ENCODE peak calls at places on chromosomes 6 and 20, in four cellular contexts. One of them, this sample, is unnamed. For H3K4me1, the result is how much of the 10 kb centered on the place peaks cover.

GRCh38 chr6:162099685-162100084 is 627.9 kb downstream of the PRKN start:
- DNase-seq in HepG2: peak
- DNase-seq in GM12878: no peak
- DNase-seq in A549: peak
- DNase-seq in this sample: no peak

GRCh38 chr20:3227511-3227910 is 11.5 kb downstream of the SLC4A11 start:
- DNase-seq in GM12878: no peak
- DNase-seq in HepG2: no peak
- DNase-seq in A549: no peak
- DNase-seq in this sample: no peak

GRCh38 chr20:10875653-10876052 is 201.9 kb upstream of the JAG1 start:
- DNase-seq in HepG2: no peak
- DNase-seq in GM12878: no peak
- DNase-seq in A549: no peak
- DNase-seq in this sample: no peak

GRCh38 chr6:2524090-2524489 is 226.6 kb downstream of the MYLK4 start:
- DNase-seq in GM12878: no peak
- DNase-seq in HepG2: peak
- DNase-seq in A549: no peak
- DNase-seq in this sample: no peak

GRCh38 chr6:54717849-54718455 is 128.6 kb upstream of the FAM83B start:
- DNase-seq in HepG2: peak
- DNase-seq in GM12878: peak
- DNase-seq in A549: peak
- DNase-seq in this sample: peak

GRCh38 chr6:113719545-113719944 is 137.6 kb upstream of the MARCKS start:
- DNase-seq in HepG2: no peak
- DNase-seq in A549: peak
- DNase-seq in GM12878: no peak
- DNase-seq in this sample: no peak

GRCh38 chr6:15479761-15480160 is 183.1 kb downstream of the DTNBP1 start:
- DNase-seq in HepG2: no peak
- DNase-seq in A549: no peak
- DNase-seq in GM12878: no peak
- DNase-seq in this sample: no peak

GRCh38 chr6:25670793-25671513 is 18.9 kb downstream of the SCGN start:
- DNase-seq in HepG2: no peak
- DNase-seq in A549: peak
- DNase-seq in GM12878: no peak
- DNase-seq in this sample: no peak

GRCh38 chr6:484086-484728 is 92.7 kb downstream of the IRF4 start:
- DNase-seq in GM12878: peak
- DNase-seq in HepG2: no peak
- DNase-seq in A549: no peak
- DNase-seq in this sample: no peak

GRCh38 chr20:4195499-4195898 is 180.1 kb upstream of the RNF24 start:
- DNase-seq in A549: peak
- DNase-seq in GM12878: no peak
- DNase-seq in HepG2: peak
- DNase-seq in this sample: peak

GRCh38 chr6:73516712-73517489 is 3.9 kb downstream of the EEF1A1 start:
- DNase-seq in GM12878: no peak
- DNase-seq in HepG2: no peak
- DNase-seq in A549: no peak
- DNase-seq in this sample: no peak

GRCh38 chr6:73514746-73515110 is 6.1 kb downstream of the EEF1A1 start:
- DNase-seq in HepG2: no peak
- DNase-seq in A549: no peak
- DNase-seq in GM12878: no peak
- DNase-seq in this sample: no peak

GRCh38 chr6:73511796-73512195 is 9.0 kb downstream of the EEF1A1 start:
- DNase-seq in A549: no peak
- DNase-seq in HepG2: no peak
- DNase-seq in GM12878: no peak
- DNase-seq in this sample: no peak

GRCh38 chr6:73513496-73513854 is 7.4 kb downstream of the EEF1A1 start:
- DNase-seq in HepG2: no peak
- DNase-seq in A549: no peak
- DNase-seq in GM12878: no peak
- DNase-seq in this sample: no peak

GRCh38 chr6:73515204-73516101 is 5.4 kb downstream of the EEF1A1 start:
- DNase-seq in HepG2: peak
- DNase-seq in GM12878: no peak
- DNase-seq in A549: no peak
- DNase-seq in this sample: peak
- H3K4me1 ChIP-seq in HepG2: under half
- H3K4me1 ChIP-seq in GM12878: under half
- H3K4me1 ChIP-seq in A549: under half
- H3K4me1 ChIP-seq in this sample: under half

GRCh38 chr6:11364971-11365397 is 132.5 kb upstream of the NEDD9 start:
- DNase-seq in GM12878: no peak
- DNase-seq in HepG2: peak
- DNase-seq in A549: no peak
- DNase-seq in this sample: no peak

GRCh38 chr6:11366934-11367637 is 134.6 kb upstream of the NEDD9 start:
- DNase-seq in GM12878: no peak
- DNase-seq in A549: no peak
- DNase-seq in HepG2: no peak
- DNase-seq in this sample: no peak

GRCh38 chr6:11367638-11368199 is 135.3 kb upstream of the NEDD9 start:
- DNase-seq in HepG2: peak
- DNase-seq in A549: peak
- DNase-seq in GM12878: no peak
- DNase-seq in this sample: no peak

GRCh38 chr6:11368264-11368663 is 135.8 kb upstream of the NEDD9 start:
- DNase-seq in HepG2: peak
- DNase-seq in GM12878: no peak
- DNase-seq in A549: no peak
- DNase-seq in this sample: no peak

DNA sequence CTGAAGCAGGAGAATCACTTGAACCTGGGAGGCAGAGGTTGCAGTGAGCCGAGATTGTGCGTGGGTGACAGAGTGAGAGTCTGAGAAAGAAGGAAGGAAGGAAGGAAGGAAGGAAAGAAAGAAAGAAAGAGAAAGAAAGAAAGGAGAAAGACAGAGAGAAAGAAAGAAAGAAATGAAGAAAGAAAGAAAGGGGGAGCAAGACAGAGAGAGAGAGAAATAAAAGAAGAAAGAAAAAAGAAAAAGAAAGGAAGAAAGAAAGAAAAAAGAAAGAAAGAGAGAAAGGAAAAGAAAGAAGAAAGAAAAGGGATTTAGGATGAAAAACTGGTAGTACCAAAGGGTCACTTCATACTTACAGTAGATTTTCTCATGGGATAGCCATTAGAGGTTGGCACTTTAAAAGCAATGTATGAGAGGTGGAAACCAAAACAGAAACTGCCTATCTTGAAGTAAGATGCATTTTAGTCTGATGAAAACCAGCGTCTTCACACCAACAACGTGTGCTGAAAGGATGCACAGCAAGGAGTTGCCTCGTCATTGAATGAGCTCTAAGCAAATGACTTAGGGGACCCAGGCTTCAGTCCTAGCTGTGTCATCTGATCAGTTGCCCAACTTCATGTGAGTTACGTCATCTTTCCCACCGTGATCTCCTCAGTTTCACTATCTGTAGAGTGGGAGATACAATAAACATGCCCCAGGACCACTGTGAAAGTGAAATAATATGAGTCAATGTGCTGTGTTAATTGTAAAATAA is 133.9 kb upstream of the NEDD9 start:
- DNase-seq in HepG2: no peak
- DNase-seq in GM12878: peak
- DNase-seq in A549: no peak
- DNase-seq in this sample: no peak
- TF ChIP-seq JUNB in HepG2: no peak
- TF ChIP-seq JUNB in GM12878: peak
- TF ChIP-seq JUNB in A549: no peak
- TF ChIP-seq JUNB in this sample: no peak

GRCh38 chr6:153215242-153215641 is 84.2 kb upstream of the RGS17 start:
- DNase-seq in GM12878: no peak
- DNase-seq in HepG2: no peak
- DNase-seq in A549: no peak
- DNase-seq in this sample: no peak

GRCh38 chr6:153214439-153214838 is 83.4 kb upstream of the RGS17 start:
- DNase-seq in A549: no peak
- DNase-seq in GM12878: no peak
- DNase-seq in HepG2: no peak
- DNase-seq in this sample: no peak

GRCh38 chr6:153218184-153218792 is 87.2 kb upstream of the RGS17 start:
- DNase-seq in A549: no peak
- DNase-seq in GM12878: no peak
- DNase-seq in HepG2: no peak
- DNase-seq in this sample: no peak

GRCh38 chr6:153216789-153217188 is 85.7 kb upstream of the RGS17 start:
- DNase-seq in GM12878: no peak
- DNase-seq in A549: no peak
- DNase-seq in HepG2: no peak
- DNase-seq in this sample: no peak
- TF ChIP-seq CHD4 in GM12878: no peak
- TF ChIP-seq CHD4 in A549: no peak
- TF ChIP-seq CHD4 in HepG2: no peak
- TF ChIP-seq CHD4 in this sample: no peak

GRCh38 chr6:34904990-34905613 is 16.0 kb downstream of the ANKS1A start:
- DNase-seq in GM12878: no peak
- DNase-seq in HepG2: no peak
- DNase-seq in A549: no peak
- DNase-seq in this sample: no peak
- H3K4me1 ChIP-seq in GM12878: under half
- H3K4me1 ChIP-seq in HepG2: under half
- H3K4me1 ChIP-seq in A549: under half
- H3K4me1 ChIP-seq in this sample: under half

GRCh38 chr6:132400641-132401119 is 595 bp downstream of the MOXD1 start:
- DNase-seq in A549: no peak
- DNase-seq in GM12878: no peak
- DNase-seq in HepG2: no peak
- DNase-seq in this sample: no peak
- TF ChIP-seq JUNB in A549: no peak
- TF ChIP-seq JUNB in GM12878: no peak
- TF ChIP-seq JUNB in HepG2: no peak
- TF ChIP-seq JUNB in this sample: no peak

GRCh38 chr6:13274707-13275434 is 53.5 kb downstream of the TBC1D7 start:
- DNase-seq in GM12878: no peak
- DNase-seq in A549: no peak
- DNase-seq in HepG2: no peak
- DNase-seq in this sample: peak

GRCh38 chr6:13275435-13275989 is 52.8 kb downstream of the TBC1D7 start:
- DNase-seq in A549: no peak
- DNase-seq in HepG2: no peak
- DNase-seq in GM12878: no peak
- DNase-seq in this sample: peak

GRCh38 chr6:13272131-13273046 is 55.9 kb downstream of the TBC1D7 start:
- DNase-seq in A549: no peak
- DNase-seq in GM12878: peak
- DNase-seq in HepG2: no peak
- DNase-seq in this sample: peak

GRCh38 chr6:13273931-13274706 is 54.2 kb downstream of the TBC1D7 start:
- DNase-seq in A549: no peak
- DNase-seq in HepG2: no peak
- DNase-seq in GM12878: peak
- DNase-seq in this sample: peak

GRCh38 chr6:13273202-13273930 is 55.0 kb downstream of the TBC1D7 start:
- DNase-seq in HepG2: no peak
- DNase-seq in GM12878: no peak
- DNase-seq in A549: no peak
- DNase-seq in this sample: peak
- TF ChIP-seq CHD4 in HepG2: no peak
- TF ChIP-seq CHD4 in GM12878: no peak
- TF ChIP-seq CHD4 in A549: no peak
- TF ChIP-seq CHD4 in this sample: no peak

DNA sequence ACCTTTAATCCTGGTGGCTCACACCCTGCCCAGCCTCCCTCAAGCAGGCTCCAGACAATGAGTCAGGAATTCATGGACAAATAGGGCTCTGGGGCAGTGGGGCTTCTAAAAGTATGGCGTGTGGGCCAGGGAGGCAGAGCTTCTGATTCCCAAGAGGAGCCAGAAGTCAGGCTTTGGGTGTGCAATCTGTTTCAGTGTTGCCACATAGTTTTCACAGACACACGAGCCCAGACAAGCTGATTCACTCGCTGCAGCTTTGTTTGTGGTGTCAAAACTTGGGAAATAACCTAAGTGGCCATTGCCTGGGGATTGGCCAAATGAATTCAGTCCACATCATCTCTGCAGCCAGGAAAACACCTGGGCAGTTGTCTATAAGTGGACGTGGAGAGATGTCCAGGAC is 9.2 kb downstream of the PEDS1 start:
- DNase-seq in HepG2: peak
- DNase-seq in A549: peak
- DNase-seq in GM12878: no peak
- DNase-seq in this sample: no peak
- H3K4me1 ChIP-seq in HepG2: under half
- H3K4me1 ChIP-seq in A549: half or more
- H3K4me1 ChIP-seq in GM12878: under half
- H3K4me1 ChIP-seq in this sample: under half

GRCh38 chr6:141364694-141365093 is 768.0 kb upstream of the GJE1 start:
- DNase-seq in GM12878: no peak
- DNase-seq in HepG2: no peak
- DNase-seq in A549: no peak
- DNase-seq in this sample: no peak

DNA sequence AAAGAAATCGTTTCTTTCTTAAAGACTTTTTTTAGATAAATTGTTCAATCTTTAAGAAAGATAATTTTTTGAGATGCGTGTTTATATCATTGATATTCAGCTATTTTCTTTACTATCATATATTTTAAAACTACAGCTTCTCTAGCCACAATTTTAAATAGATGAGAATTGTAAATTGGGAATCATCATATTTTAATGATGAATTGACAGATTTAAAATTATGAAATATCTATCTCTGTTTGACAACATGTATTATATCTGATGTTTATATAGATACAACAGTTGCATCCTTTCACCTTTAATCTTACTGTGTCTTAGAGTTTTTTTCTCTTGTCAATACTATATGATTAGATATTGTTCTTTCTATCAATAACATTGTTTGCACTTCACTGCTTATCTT is 762.3 kb upstream of the GJE1 start:
- DNase-seq in HepG2: no peak
- DNase-seq in GM12878: no peak
- DNase-seq in A549: no peak
- DNase-seq in this sample: no peak
- TF ChIP-seq JUNB in HepG2: no peak
- TF ChIP-seq JUNB in GM12878: no peak
- TF ChIP-seq JUNB in A549: no peak
- TF ChIP-seq JUNB in this sample: no peak

This sample was measured in K562.